ENCODE peak calls at places on chromosomes 5 and 9, in six cellular contexts. Q, P, Z, T, G and A are unnamed samples.

GRCh38 chr9:123322771-123323481 is 33.1 kb upstream of the CRB2 start:
- DNase-seq in Q (peak; percentile 24), P (no peak), Z (no peak), T (no peak), G (peak; percentile 52), A (peak; percentile 75)

GRCh38 chr5:132487095-132487428 is 3.5 kb downstream of the IRF1 start:
- DNase-seq in Q (no peak), P (no peak), Z (no peak), T (no peak), G (peak; percentile 9), A (no peak)

GRCh38 chr5:459562-460412 is 16.8 kb downstream of the EXOC3 start:
- DNase-seq in Q (no peak), P (no peak), Z (no peak), T (no peak), G (no peak), A (no peak)

GRCh38 chr9:98851730-98852462 is 44.4 kb downstream of the GALNT12 start:
- DNase-seq in Q (peak; percentile 7), P (no peak), Z (no peak), T (no peak), G (no peak), A (no peak)

GRCh38 chr5:175800656-175801081 is 70.7 kb upstream of the CPLX2 start:
- DNase-seq in Q (no peak), P (peak; percentile 58), Z (no peak), T (no peak), G (no peak), A (no peak)

GRCh38 chr5:83777856-83778255 is 57.2 kb upstream of the HAPLN1 start:
- DNase-seq in Q (no peak), P (no peak), Z (no peak), T (peak; percentile 15), G (no peak), A (no peak)

GRCh38 chr9:16680965-16681658 is 189.4 kb downstream of the BNC2 start:
- DNase-seq in Q (no peak), P (no peak), Z (no peak), T (peak; percentile 60), G (no peak), A (no peak)

GRCh38 chr9:120587357-120587756 is 7.4 kb upstream of the CDK5RAP2 start:
- DNase-seq in Q (no peak), P (peak; percentile 49), Z (no peak), T (no peak), G (no peak), A (no peak)

GRCh38 chr5:169906745-169907649 is 73.3 kb downstream of the INSYN2B start:
- DNase-seq in Q (no peak), P (no peak), Z (no peak), T (no peak), G (no peak), A (no peak)

GRCh38 chr5:88663793-88664216 is 219.2 kb downstream of the MEF2C start:
- DNase-seq in Q (no peak), P (no peak), Z (no peak), T (no peak), G (no peak), A (no peak)

GRCh38 chr9:33778700-33779351 is 16.5 kb upstream of the PRSS3 start:
- DNase-seq in Q (peak; percentile 40), P (peak; percentile 32), Z (peak; percentile 17), T (peak; percentile 81), G (peak; percentile 40), A (peak; percentile 55)